ENCODE peak calls at places on chromosomes 1 and 21, in six cellular contexts. W, Z, R, Q, J and V are unnamed samples.

GRCh38 chr1:156497078-156497742 is 3.4 kb downstream of the MEF2D start:
- DNase-seq in W (no peak), Z (no peak), R (peak), Q (no peak), J (no peak), V (no peak)

GRCh38 chr1:177145102-177145779 is 19.3 kb downstream of the ASTN1 start:
- DNase-seq in W (no peak), Z (peak), R (no peak), Q (no peak), J (no peak), V (no peak)

GRCh38 chr21:18384771-18385170 is 18.8 kb downstream of the TMPRSS15 start:
- DNase-seq in W (no peak), Z (peak), R (no peak), Q (no peak), J (no peak), V (no peak)

GRCh38 chr1:69702085-69702484 is 134.4 kb downstream of the LRRC7 start:
- DNase-seq in W (no peak), Z (no peak), R (no peak), Q (no peak), J (no peak), V (no peak)

GRCh38 chr1:61588736-61589381 is 136.1 kb downstream of the TM2D1 start:
- DNase-seq in W (peak), Z (peak), R (no peak), Q (no peak), J (no peak), V (peak)

GRCh38 chr1:198633675-198634121 is 5.1 kb upstream of the PTPRC start:
- DNase-seq in W (no peak), Z (no peak), R (peak), Q (no peak), J (no peak), V (no peak)

GRCh38 chr1:31792541-31792940 is 23.3 kb downstream of the SPOCD1 start:
- DNase-seq in W (no peak), Z (no peak), R (no peak), Q (no peak), J (no peak), V (no peak)

GRCh38 chr21:44939532-44940115 is at the start of gene SLX9:
- DNase-seq in W (peak), Z (peak), R (peak), Q (no peak), J (no peak), V (peak)

GRCh38 chr21:45306453-45306831 is 18.7 kb upstream of the POFUT2 start:
- DNase-seq in W (no peak), Z (no peak), R (no peak), Q (no peak), J (no peak), V (no peak)

GRCh38 chr1:22665752-22666151 is 12.7 kb downstream of the C1QB start:
- DNase-seq in W (no peak), Z (peak), R (no peak), Q (no peak), J (no peak), V (no peak)

GRCh38 chr1:68355614-68356013 is 94.1 kb downstream of the RPE65 start:
- DNase-seq in W (no peak), Z (no peak), R (no peak), Q (no peak), J (no peak), V (no peak)

GRCh38 chr1:244301595-244302130 is 150.0 kb downstream of the ADSS2 start:
- DNase-seq in W (no peak), Z (no peak), R (no peak), Q (no peak), J (no peak), V (no peak)

GRCh38 chr1:64229307-64229706 is 25.9 kb downstream of the UBE2U start:
- DNase-seq in W (no peak), Z (peak), R (no peak), Q (no peak), J (no peak), V (no peak)

GRCh38 chr1:235556807-235557206 is 52.6 kb upstream of the B3GALNT2 start:
- DNase-seq in W (no peak), Z (no peak), R (no peak), Q (no peak), J (no peak), V (no peak)

GRCh38 chr21:36661511-36662309 is 37.2 kb upstream of the SIM2 start:
- DNase-seq in W (no peak), Z (peak), R (no peak), Q (no peak), J (no peak), V (no peak)

GRCh38 chr1:47232187-47232874 is at the start of gene TAL1:
- DNase-seq in W (no peak), Z (peak), R (peak), Q (no peak), J (no peak), V (no peak)

GRCh38 chr1:180932373-180932772 is 19.7 kb downstream of the KIAA1614 start:
- DNase-seq in W (no peak), Z (no peak), R (no peak), Q (no peak), J (no peak), V (no peak)

GRCh38 chr1:28508435-28508754 is 2.6 kb downstream of the RCC1 start:
- DNase-seq in W (no peak), Z (peak), R (no peak), Q (no peak), J (no peak), V (peak)

GRCh38 chr1:24725209-24725651 is 20.0 kb upstream of the CLIC4 start:
- DNase-seq in W (no peak), Z (no peak), R (no peak), Q (no peak), J (no peak), V (no peak)

GRCh38 chr1:27356628-27357280 is 10.0 kb downstream of the MAP3K6 start:
- DNase-seq in W (peak), Z (no peak), R (no peak), Q (no peak), J (no peak), V (no peak)

GRCh38 chr1:237556911-237557310 is 333.8 kb downstream of the ZP4 start:
- DNase-seq in W (no peak), Z (no peak), R (no peak), Q (no peak), J (peak), V (no peak)

GRCh38 chr1:206059354-206059915 is 6.5 kb downstream of the RHEX start:
- DNase-seq in W (no peak), Z (no peak), R (no peak), Q (no peak), J (no peak), V (no peak)

GRCh38 chr21:41458121-41458520 is 32.1 kb downstream of the MX1 start:
- DNase-seq in W (no peak), Z (no peak), R (no peak), Q (no peak), J (no peak), V (no peak)

GRCh38 chr1:54810144-54810942 is 9.2 kb upstream of the TTC22 start:
- DNase-seq in W (peak), Z (peak), R (peak), Q (no peak), J (no peak), V (no peak)

GRCh38 chr1:174204697-174205308 is 45.5 kb downstream of the RABGAP1L start:
- DNase-seq in W (no peak), Z (no peak), R (no peak), Q (no peak), J (no peak), V (no peak)

GRCh38 chr1:214660900-214661299 is 57.9 kb downstream of the CENPF start:
- DNase-seq in W (peak), Z (peak), R (no peak), Q (peak), J (no peak), V (peak)

GRCh38 chr1:58763214-58763613 is 20.6 kb downstream of the JUN start:
- DNase-seq in W (no peak), Z (no peak), R (no peak), Q (peak), J (no peak), V (no peak)

DNA sequence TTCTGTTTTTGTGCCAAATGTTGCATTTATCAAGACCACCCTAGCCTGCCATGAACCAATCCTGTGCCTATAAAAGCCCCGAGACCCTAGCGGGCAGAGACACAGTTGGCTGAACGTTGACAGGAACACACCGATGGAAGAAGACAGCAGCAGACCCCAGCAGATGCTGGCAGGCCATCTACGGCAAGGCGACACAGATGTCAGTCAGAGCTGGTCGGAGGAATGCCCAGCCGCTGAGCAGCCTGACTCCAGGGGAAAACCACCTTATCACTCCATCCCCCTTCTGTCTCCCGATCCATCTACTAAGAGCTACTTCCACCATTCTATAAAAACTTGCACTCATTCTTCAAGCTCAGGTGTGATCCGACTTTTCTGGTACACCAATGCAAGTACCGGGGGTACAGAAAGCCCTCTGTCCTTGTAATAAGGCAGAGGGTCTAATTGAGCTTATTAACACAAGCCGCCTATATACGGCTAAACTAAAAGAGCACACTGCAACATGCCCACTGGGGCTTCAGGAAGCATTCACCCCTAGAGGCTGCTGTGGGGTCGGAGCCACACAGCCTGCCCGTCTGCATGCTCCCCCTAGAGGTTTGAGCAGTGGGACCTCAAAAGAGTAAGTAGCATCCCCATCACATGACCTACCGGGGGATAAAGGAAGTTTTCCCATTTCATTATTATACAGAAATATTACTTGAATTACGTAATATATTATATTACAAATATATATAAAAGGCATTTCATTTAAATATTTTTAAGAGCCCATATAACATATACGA is 1156.3 kb upstream of the B3GALT2 start:
- DNase-seq in W (no peak), Z (no peak), R (no peak), Q (no peak), J (no peak), V (no peak)
- TF ChIP-seq CTCF in W (no peak), Z (no peak), R (no peak), Q (no peak), J (no peak), V (peak)

DNA sequence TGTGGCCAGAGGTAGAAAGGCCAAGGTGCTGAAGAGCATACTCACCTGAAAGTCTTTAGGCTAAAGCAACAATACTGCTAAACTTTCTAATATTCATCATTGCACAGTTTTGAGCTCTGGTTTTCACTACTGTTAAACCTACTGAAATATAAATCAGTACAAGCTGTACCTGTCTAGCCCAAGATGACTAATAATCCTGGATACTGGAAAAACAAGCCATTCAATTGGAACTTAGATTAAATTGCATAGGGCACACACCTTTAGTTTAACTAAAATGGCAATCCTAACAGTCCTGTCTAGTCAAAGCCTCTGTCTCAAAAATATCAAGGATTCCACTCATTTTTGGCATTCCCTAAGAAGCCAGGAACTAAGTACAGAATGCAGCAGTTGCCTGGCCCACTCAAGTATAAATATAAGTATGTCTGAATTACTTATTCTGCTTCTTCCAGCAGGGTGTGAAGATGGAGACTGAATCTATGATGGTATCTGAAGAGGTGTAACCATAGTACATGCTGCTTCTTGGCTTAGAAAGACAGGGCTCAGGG is 3.1 kb downstream of the CHML start:
- DNase-seq in W (no peak), Z (no peak), R (no peak), Q (no peak), J (no peak), V (no peak)
- H3K4me3 ChIP-seq in W (no peak), Z (no peak), R (peak), Q (no peak), J (no peak), V (peak)

GRCh38 chr1:3856923-3857790 is at the start of the genes CEP104 and DFFB:
- DNase-seq in W (peak), Z (peak), R (peak), Q (peak), J (peak), V (peak)

GRCh38 chr1:3857791-3858129 is 484 bp downstream of the DFFB start:
- DNase-seq in W (no peak), Z (peak), R (no peak), Q (no peak), J (no peak), V (no peak)

GRCh38 chr1:3863231-3863935 is 6.1 kb downstream of the DFFB start:
- DNase-seq in W (no peak), Z (no peak), R (no peak), Q (no peak), J (no peak), V (no peak)

GRCh38 chr1:3852711-3853498 is 4.1 kb downstream of the CEP104 start:
- DNase-seq in W (no peak), Z (no peak), R (no peak), Q (no peak), J (no peak), V (no peak)

DNA sequence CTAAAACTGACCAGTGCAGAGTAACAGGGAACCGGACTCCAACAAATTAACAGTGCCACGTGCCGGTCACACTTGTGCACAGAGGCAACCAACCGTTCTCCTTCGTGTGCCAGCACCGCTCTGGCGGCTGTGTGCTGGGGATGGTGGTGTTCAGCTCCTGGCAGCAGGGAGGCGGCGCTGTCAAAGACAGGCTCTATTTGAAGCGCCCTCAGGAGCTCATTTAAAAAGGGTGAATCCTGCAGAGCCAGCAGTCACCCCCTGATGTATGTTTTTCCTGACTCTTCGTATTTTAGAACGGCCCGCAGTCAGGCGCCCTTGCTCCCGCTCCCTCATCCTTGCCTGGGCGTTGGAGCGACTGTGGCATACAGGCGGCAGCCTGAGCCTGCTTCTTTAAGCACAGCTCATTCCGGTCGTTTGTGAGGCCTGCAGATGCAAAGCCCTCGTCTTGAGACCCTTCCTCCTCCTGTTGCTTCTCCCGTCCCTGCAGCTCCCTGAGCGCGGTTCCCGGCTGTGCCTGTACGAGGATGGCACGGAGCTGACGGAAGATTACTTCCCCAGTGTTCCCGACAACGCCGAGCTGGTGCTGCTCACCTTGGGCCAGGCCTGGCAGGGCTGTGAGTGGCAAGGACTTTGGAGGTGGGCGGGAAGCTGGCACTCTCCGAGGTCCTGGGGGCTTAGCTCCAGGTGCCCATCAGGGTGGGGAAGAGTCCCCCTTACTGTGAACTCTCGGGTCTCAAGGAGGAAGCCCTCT is 1.1 kb downstream of the DFFB start:
- DNase-seq in W (peak), Z (peak), R (peak), Q (no peak), J (no peak), V (no peak)
- TF ChIP-seq CTCF in W (no peak), Z (peak), R (no peak), Q (peak), J (no peak), V (peak)

GRCh38 chr1:10494754-10495474 is 20.2 kb downstream of the PEX14 start:
- DNase-seq in W (peak), Z (peak), R (peak), Q (no peak), J (peak), V (no peak)
- H3K4me3 ChIP-seq in W (no peak), Z (no peak), R (no peak), Q (peak), J (peak), V (peak)

DNA sequence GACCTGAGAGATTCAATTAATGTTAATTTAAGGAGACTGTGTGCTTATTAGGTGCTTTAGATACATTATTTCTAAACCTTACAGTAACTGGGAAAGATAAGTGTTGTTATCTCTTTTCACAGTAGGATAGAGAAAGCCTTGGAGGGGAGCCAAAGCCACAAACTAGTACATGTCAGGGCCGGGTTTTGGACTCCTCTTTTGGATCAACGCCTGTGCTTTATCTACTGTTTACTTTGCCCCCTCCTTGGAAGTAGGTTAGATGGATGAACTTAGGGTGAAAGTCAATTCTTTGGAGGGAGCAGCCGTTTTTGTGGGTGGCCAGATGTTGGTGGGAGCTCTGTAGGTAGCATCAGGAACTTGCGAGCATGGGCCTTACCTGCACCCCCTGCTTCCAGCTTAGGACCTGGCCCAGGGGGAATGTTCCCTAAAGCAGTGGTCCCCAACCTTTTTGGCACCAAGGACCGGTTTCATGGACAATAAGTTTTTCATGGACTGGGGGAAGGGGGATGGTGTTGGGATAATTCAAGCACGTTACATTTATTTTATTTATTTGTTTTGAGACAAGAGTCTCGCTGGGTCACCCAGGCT is 1.7 kb downstream of the HHAT start:
- DNase-seq in W (no peak), Z (peak), R (no peak), Q (no peak), J (no peak), V (no peak)
- TF ChIP-seq CTCF in W (no peak), Z (no peak), R (no peak), Q (no peak), J (no peak), V (no peak)

DNA sequence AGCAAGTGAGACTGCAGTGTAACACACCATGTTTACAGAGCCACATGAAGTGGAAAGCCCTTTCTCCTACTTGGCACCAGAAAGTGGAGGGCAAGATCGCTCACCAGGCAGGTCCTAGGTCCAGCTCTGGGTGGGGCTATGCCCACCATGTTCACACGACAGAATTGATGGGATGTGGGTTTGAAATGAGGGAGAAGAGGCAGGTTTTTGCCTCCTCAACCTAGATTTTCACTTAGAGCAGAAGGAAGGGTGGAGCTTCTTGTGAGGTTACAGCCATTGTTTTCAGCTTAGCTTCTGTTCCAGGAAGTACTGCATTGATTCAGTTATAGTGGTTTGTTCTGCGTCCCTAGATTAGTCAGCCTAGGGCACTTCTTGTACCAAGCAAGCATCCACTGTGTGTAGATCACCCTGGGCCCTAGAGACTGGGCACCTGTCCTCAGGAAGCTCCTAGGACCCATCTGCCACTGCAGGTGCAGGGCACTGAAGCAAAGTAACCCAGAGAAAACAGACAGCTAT is 2.3 kb downstream of the CD53 start:
- DNase-seq in W (no peak), Z (no peak), R (no peak), Q (no peak), J (no peak), V (no peak)
- H3K4me3 ChIP-seq in W (no peak), Z (no peak), R (peak), Q (no peak), J (peak), V (no peak)